ENCODE peak calls at places on chromosomes 1 and 21, in four cellular contexts. H is neural progenitor cell, X is progenitor cell of endocrine pancreas, U is psoas muscle. G is an unnamed sample.

GRCh38 chr1:196317535-196318522 is 290.4 kb downstream of the KCNT2 start:
- DNase-seq in H (peak; percentile 42), X (no peak), U (no peak), G (no peak)

GRCh38 chr1:13661539-13661938 is 38.4 kb upstream of the PRDM2 start:
- DNase-seq in H (no peak), X (no peak), U (no peak), G (no peak)

GRCh38 chr1:166950156-166950555 is 25.2 kb downstream of the ILDR2 start:
- DNase-seq in H (peak; percentile 94), X (no peak), U (no peak), G (no peak)

GRCh38 chr1:156766288-156767100 is 841 bp upstream of the PRCC start:
- DNase-seq in H (peak; percentile 39), X (no peak), U (no peak), G (no peak)

GRCh38 chr1:7228252-7228961 is 443.2 kb downstream of the CAMTA1 start:
- DNase-seq in H (no peak), X (no peak), U (no peak), G (no peak)

GRCh38 chr1:93013311-93014091 is 52.2 kb upstream of the DIPK1A start:
- DNase-seq in H (no peak), X (no peak), U (no peak), G (no peak)

GRCh38 chr1:29282924-29283803 is 46.8 kb downstream of the PTPRU start:
- DNase-seq in H (peak; percentile 96), X (no peak), U (peak; percentile 69), G (no peak)

GRCh38 chr1:150410582-150411101 is 46.7 kb downstream of the RPRD2 start:
- DNase-seq in H (no peak), X (no peak), U (no peak), G (no peak)

GRCh38 chr21:16196521-16197208 is 466.9 kb downstream of the USP25 start:
- DNase-seq in H (no peak), X (no peak), U (no peak), G (no peak)

GRCh38 chr1:24931481-24932221 is 1.6 kb upstream of the RUNX3 start:
- DNase-seq in H (peak; percentile 71), X (no peak), U (no peak), G (no peak)

GRCh38 chr1:15617874-15618684 is 821 bp downstream of the DDI2 start:
- DNase-seq in H (no peak), X (peak; percentile 29), U (no peak), G (no peak)

GRCh38 chr1:91673603-91674002 is 173.0 kb downstream of the CDC7 start:
- DNase-seq in H (no peak), X (no peak), U (no peak), G (no peak)

GRCh38 chr21:14543983-14544382 is 2.1 kb downstream of the SAMSN1 start:
- DNase-seq in H (no peak), X (no peak), U (no peak), G (no peak)

GRCh38 chr21:21324297-21324696 is 326.1 kb downstream of the NCAM2 start:
- DNase-seq in H (no peak), X (no peak), U (no peak), G (no peak)

GRCh38 chr1:30513396-30514136 is 209.8 kb downstream of the MATN1 start:
- DNase-seq in H (peak; percentile 60), X (peak; percentile 8), U (no peak), G (no peak)

GRCh38 chr1:47679301-47679751 is 241.5 kb downstream of the FOXD2 start:
- DNase-seq in H (no peak), X (no peak), U (no peak), G (no peak)

GRCh38 chr1:52552236-52552504 is 722 bp downstream of the TUT4 start:
- DNase-seq in H (peak; percentile 64), X (peak; percentile 10), U (peak; percentile 65), G (no peak)

GRCh38 chr1:12098786-12099185 is 35.7 kb downstream of the TNFRSF8 start:
- DNase-seq in H (no peak), X (no peak), U (no peak), G (no peak)

GRCh38 chr21:36211660-36212512 is 55.3 kb downstream of the DOP1B start:
- DNase-seq in H (no peak), X (no peak), U (no peak), G (no peak)

GRCh38 chr1:234871710-234872262 is 256.9 kb downstream of the TOMM20 start:
- DNase-seq in H (peak; percentile 35), X (no peak), U (no peak), G (no peak)

GRCh38 chr1:232952514-232953175 is 2.2 kb downstream of the NTPCR start:
- DNase-seq in H (peak; percentile 83), X (peak; percentile 21), U (peak; percentile 56), G (peak; percentile 60)

GRCh38 chr1:231315887-231316286 is 21.8 kb downstream of the EXOC8 start:
- DNase-seq in H (peak; percentile 65), X (no peak), U (peak; percentile 58), G (no peak)

GRCh38 chr1:52634111-52634510 is 1.1 kb downstream of the SHISAL2A start:
- DNase-seq in H (no peak), X (no peak), U (no peak), G (no peak)

GRCh38 chr1:226798427-226799411 is 59.6 kb upstream of the ITPKB start:
- DNase-seq in H (no peak), X (no peak), U (no peak), G (no peak)

GRCh38 chr1:112454316-112454715 is 54.4 kb upstream of the WNT2B start:
- DNase-seq in H (no peak), X (no peak), U (no peak), G (no peak)

GRCh38 chr1:16441312-16441641 is 753 bp downstream of the NECAP2 start:
- DNase-seq in H (no peak), X (no peak), U (no peak), G (no peak)

GRCh38 chr1:26824735-26825134 is 1.8 kb upstream of the ZDHHC18 start:
- DNase-seq in H (no peak), X (no peak), U (no peak), G (no peak)

GRCh38 chr1:53362851-53363642 is 35.2 kb upstream of the LRP8 start:
- DNase-seq in H (no peak), X (no peak), U (no peak), G (no peak)

GRCh38 chr1:101216623-101217022 is 20.2 kb upstream of the S1PR1 start:
- DNase-seq in H (no peak), X (no peak), U (no peak), G (no peak)

GRCh38 chr1:85148524-85149250 is 52.1 kb downstream of the SYDE2 start:
- DNase-seq in H (no peak), X (no peak), U (no peak), G (no peak)

GRCh38 chr1:85144351-85144750 is 56.5 kb downstream of the SYDE2 start:
- DNase-seq in H (no peak), X (no peak), U (no peak), G (no peak)

GRCh38 chr1:85149805-85150204 is 51.0 kb downstream of the SYDE2 start:
- DNase-seq in H (no peak), X (no peak), U (no peak), G (no peak)

GRCh38 chr1:85142753-85143152 is 58.1 kb downstream of the SYDE2 start:
- DNase-seq in H (no peak), X (no peak), U (no peak), G (no peak)

GRCh38 chr1:85146972-85147359 is 53.9 kb downstream of the SYDE2 start:
- DNase-seq in H (no peak), X (no peak), U (no peak), G (no peak)
- TF ChIP-seq CTCF in H (peak; percentile 29), X (peak; percentile 32), U (no peak), G (no peak)

DNA sequence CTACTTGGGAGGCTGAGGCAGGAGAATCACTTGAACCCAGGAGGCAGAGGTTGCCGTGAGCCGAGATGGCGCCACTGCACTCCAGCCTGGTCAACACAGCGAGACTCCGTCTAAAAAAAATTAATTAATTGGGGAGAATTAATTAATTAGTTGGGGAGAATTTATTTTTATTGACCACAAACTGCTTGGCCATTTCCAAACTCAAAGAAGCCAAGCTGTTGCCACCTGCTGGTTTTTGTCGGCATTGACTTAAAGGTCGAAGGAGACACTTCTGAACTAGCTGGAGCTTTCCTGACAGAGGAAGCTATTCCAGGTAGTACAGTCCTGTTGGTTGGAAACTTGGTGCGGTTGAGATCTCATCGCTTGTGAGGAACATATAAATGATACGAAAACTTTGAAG is 13.1 kb downstream of the MAP1LC3C start:
- DNase-seq in H (peak; percentile 65), X (no peak), U (no peak), G (peak; percentile 58)
- TF ChIP-seq CTCF in H (peak; percentile 63), X (peak; percentile 64), U (peak; percentile 18), G (peak; percentile 55)

DNA sequence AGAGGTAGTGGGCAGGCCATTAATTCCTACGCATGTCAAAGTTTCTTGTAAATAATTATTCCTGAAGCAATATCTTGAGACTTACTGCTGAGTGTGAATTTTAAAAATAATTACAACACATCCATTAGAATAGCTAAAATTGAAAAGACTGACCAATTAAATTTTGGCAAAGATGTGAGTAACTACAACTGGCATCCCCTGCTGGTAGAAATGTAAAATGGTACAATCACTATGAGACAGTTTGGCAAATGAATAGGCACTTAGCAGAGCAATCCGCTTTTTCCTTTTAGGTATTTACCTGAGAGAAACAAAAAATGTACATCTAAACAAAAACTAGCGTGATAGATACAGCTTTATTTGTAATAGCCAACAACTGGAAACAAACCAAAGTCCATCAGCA is 798.9 kb downstream of the BRINP3 start:
- DNase-seq in H (no peak), X (no peak), U (no peak), G (no peak)
- TF ChIP-seq CTCF in H (peak; percentile 53), X (no peak), U (no peak), G (peak; percentile 23)

GRCh38 chr1:39204441-39205081 is at the start of gene MACF1:
- DNase-seq in H (peak; percentile 62), X (no peak), U (peak; percentile 73), G (no peak)
- TF ChIP-seq CTCF in H (no peak), X (no peak), U (peak; percentile 31), G (no peak)

DNA sequence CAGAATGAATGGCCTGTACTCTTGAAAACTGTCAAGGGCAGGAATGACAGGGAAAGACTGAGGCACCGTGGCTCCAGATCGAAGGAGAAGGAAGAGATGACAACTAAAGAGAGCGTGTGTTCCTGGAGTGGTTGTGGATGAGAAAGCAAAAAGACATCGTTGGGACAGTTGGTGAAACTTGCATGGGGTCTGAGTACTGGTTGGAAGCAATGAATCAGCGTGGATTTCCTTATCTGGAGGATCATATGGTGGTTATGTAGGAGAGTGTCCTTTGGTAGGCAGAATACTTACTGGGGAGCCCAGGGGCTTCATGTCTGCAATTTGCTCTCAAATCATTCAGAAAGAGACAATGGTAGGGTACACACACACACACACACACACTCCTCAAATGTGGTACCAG is 13.9 kb downstream of the LEMD1 start:
- DNase-seq in H (no peak), X (no peak), U (no peak), G (no peak)
- TF ChIP-seq CTCF in H (no peak), X (no peak), U (no peak), G (no peak)